ENCODE peak calls at places on chromosomes 3 and 15, in six cellular contexts. C is fibroblast of lung, I is HL-60, L is SK-N-SH, Q is breast epithelium, E is WERI-Rb-1. J is an unnamed sample.

GRCh38 chr3:53045107-53045783 is 628 bp downstream of the SFMBT1 start:
- DNase-seq in C (peak), I (peak), L (peak), Q (no peak), E (peak), J (peak)

GRCh38 chr3:55165278-55165677 is 237.4 kb upstream of the LRTM1 start:
- DNase-seq in C (peak), I (no peak), L (no peak), Q (no peak), E (no peak), J (no peak)

GRCh38 chr15:77865701-77866100 is 211.8 kb downstream of the TBC1D2B start:
- DNase-seq in C (no peak), I (no peak), L (no peak), Q (no peak), E (no peak), J (no peak)

GRCh38 chr15:80609512-80609946 is 85.6 kb upstream of the ABHD17C start:
- DNase-seq in C (peak), I (no peak), L (no peak), Q (no peak), E (no peak), J (no peak)

GRCh38 chr3:11910971-11911531 is 64.4 kb upstream of the TAMM41 start:
- DNase-seq in C (peak), I (no peak), L (peak), Q (no peak), E (no peak), J (no peak)

GRCh38 chr15:100897873-100898490 is 18.4 kb downstream of the ALDH1A3 start:
- DNase-seq in C (no peak), I (no peak), L (no peak), Q (no peak), E (no peak), J (no peak)

GRCh38 chr3:8443829-8444791 is 57.5 kb upstream of the LMCD1 start:
- DNase-seq in C (peak), I (no peak), L (peak), Q (peak), E (peak), J (peak)

GRCh38 chr3:122563717-122564025 is 429 bp downstream of the PARP9 start:
- DNase-seq in C (peak), I (no peak), L (peak), Q (no peak), E (no peak), J (no peak)

GRCh38 chr3:11818033-11818432 is 28.7 kb downstream of the TAMM41 start:
- DNase-seq in C (no peak), I (no peak), L (peak), Q (no peak), E (no peak), J (no peak)

GRCh38 chr3:137766069-137766960 is 2.2 kb downstream of the SOX14 start:
- DNase-seq in C (no peak), I (no peak), L (peak), Q (no peak), E (no peak), J (peak)

GRCh38 chr3:190326930-190327329 is 4.7 kb upstream of the CLDN1 start:
- DNase-seq in C (peak), I (no peak), L (no peak), Q (no peak), E (no peak), J (no peak)

GRCh38 chr3:30503431-30503830 is 103.0 kb upstream of the TGFBR2 start:
- DNase-seq in C (no peak), I (no peak), L (no peak), Q (no peak), E (no peak), J (no peak)

GRCh38 chr3:186144257-186144656 is 35.4 kb upstream of the ETV5 start:
- DNase-seq in C (no peak), I (no peak), L (no peak), Q (no peak), E (no peak), J (no peak)
- H3K27ac ChIP-seq in C (no peak), I (no peak), L (no peak), Q (no peak), E (no peak), J (no peak)

DNA sequence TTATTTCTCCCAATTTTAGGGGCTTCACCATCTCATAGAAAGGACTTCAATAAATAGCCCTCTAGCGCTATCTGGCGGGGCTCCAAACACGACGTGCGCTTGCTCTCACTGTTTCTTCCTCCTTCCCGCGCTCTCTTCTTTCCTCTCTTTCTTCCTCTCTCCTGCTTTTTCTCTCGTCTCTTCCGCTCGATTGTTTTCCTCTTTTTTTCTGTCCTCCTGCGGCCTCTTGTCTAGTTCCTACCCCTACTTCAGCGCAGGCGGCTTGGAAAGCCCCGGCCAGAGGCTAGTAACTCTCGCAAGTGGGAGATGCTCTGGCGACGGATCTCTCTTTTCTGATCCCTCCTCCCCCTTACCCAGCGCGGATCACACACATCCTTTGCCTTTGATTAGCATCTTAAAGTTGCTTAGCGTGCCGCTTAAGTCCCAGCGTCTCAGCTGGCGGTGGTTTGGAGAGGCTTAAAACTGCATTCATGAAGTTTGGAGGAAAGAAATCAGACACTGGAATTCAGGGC is 6.2 kb upstream of the MEIS2 start:
- DNase-seq in C (peak), I (no peak), L (no peak), Q (no peak), E (peak), J (peak)
- TF ChIP-seq CTCF in C (peak), I (no peak), L (peak), Q (no peak), E (peak), J (peak)

DNA sequence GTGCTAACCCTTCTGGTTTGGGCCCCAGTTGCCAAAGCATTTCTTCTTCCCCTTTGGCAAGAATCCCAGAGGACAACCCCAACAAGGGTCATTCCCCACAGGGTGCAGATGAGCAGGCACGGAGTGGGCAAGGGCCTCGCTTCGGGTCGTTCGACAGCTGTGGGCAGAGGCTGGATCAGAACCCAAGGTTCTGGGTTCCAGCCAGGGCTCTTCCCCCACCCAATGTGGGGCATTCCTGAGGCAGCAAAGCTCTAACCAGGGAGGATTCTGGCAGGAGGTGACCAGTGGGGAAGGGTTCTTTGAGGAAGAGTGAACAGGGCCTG is 48.3 kb downstream of the CYP11A1 start:
- DNase-seq in C (no peak), I (no peak), L (no peak), Q (no peak), E (no peak), J (no peak)
- H3K27ac ChIP-seq in C (no peak), I (no peak), L (peak), Q (peak), E (peak), J (no peak)

DNA sequence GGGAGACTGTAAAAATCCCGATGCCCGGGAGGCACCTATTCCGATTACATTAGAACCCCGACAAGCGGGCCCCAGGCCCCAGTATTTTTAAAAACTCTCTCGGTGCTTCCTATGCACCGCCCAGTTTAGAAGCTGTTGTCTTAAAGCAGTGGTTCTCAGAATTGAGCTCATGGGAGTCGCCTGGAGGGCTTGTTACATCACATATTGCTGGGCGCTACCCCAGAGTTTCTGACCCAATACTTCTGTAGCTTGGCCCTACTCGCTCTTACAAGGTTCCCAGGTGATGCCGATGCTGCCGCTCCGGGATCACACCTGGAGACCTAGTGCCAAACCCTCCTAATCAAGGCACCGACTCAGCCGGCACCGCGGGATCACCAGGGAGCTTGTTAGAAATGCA is 35.2 kb downstream of the CPN2 start:
- DNase-seq in C (no peak), I (no peak), L (no peak), Q (no peak), E (no peak), J (no peak)
- TF ChIP-seq CTCF in C (no peak), I (no peak), L (no peak), Q (no peak), E (no peak), J (no peak)

GRCh38 chr15:38609097-38609738 is 44.6 kb upstream of the RASGRP1 start:
- DNase-seq in C (no peak), I (no peak), L (no peak), Q (no peak), E (no peak), J (no peak)
- H3K27ac ChIP-seq in C (no peak), I (no peak), L (no peak), Q (no peak), E (no peak), J (no peak)

GRCh38 chr15:89090791-89091666 is 2.8 kb downstream of the ABHD2 start:
- DNase-seq in C (peak), I (peak), L (peak), Q (peak), E (no peak), J (no peak)
- TF ChIP-seq CTCF in C (peak), I (no peak), L (no peak), Q (no peak), E (no peak), J (no peak)

GRCh38 chr15:93488157-93488803 is 399.3 kb upstream of the RGMA start:
- DNase-seq in C (no peak), I (no peak), L (peak), Q (no peak), E (no peak), J (no peak)

GRCh38 chr15:93486407-93487117 is 397.6 kb upstream of the RGMA start:
- DNase-seq in C (no peak), I (no peak), L (no peak), Q (no peak), E (no peak), J (no peak)

GRCh38 chr15:93485922-93486327 is 396.9 kb upstream of the RGMA start:
- DNase-seq in C (no peak), I (no peak), L (no peak), Q (peak), E (no peak), J (no peak)

GRCh38 chr15:93483923-93484322 is 394.9 kb upstream of the RGMA start:
- DNase-seq in C (no peak), I (no peak), L (no peak), Q (no peak), E (no peak), J (no peak)

DNA sequence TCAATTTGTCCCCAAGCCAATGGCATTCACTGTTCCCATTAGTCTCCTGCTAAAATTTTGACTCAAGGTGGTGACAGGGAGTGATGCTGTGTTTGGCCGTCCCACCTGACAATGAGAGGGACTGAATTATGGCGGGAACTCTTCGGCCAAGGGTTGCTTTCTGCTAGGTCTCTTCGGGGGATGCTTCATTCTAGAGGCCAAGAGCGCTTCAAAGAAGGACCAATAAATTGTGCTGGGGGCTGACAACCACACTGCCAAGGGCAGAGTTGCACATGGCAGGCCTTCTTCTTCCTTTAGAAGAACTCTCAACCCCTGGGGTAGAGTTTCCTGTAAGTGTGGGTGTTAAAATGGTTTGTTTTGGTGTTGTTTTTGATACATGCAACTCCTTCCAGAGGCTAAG is 396.4 kb upstream of the RGMA start:
- DNase-seq in C (no peak), I (no peak), L (no peak), Q (no peak), E (no peak), J (no peak)
- H3K27ac ChIP-seq in C (no peak), I (no peak), L (no peak), Q (peak), E (no peak), J (no peak)

DNA sequence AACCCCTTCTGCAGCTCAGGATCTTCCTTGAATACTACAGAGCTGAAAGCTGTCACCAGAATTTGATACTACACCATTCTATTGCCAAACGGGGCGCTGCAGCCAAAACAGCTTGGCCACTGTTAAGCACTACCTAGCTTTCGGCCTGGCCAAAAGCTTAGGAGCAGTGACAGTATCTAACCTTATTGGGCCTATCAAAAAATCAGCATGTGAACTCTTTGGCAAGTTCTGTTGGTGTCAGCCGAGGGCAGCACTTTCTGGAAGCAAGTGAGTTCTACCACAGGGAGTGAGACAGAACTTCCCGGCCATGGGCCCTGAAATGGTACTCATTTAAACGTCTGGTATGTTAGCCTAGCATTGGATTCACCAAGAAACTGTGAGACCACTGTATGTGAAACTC is 16.1 kb upstream of the GYG1 start:
- DNase-seq in C (peak), I (no peak), L (no peak), Q (no peak), E (no peak), J (no peak)
- TF ChIP-seq CTCF in C (peak), I (no peak), L (no peak), Q (no peak), E (no peak), J (no peak)

DNA sequence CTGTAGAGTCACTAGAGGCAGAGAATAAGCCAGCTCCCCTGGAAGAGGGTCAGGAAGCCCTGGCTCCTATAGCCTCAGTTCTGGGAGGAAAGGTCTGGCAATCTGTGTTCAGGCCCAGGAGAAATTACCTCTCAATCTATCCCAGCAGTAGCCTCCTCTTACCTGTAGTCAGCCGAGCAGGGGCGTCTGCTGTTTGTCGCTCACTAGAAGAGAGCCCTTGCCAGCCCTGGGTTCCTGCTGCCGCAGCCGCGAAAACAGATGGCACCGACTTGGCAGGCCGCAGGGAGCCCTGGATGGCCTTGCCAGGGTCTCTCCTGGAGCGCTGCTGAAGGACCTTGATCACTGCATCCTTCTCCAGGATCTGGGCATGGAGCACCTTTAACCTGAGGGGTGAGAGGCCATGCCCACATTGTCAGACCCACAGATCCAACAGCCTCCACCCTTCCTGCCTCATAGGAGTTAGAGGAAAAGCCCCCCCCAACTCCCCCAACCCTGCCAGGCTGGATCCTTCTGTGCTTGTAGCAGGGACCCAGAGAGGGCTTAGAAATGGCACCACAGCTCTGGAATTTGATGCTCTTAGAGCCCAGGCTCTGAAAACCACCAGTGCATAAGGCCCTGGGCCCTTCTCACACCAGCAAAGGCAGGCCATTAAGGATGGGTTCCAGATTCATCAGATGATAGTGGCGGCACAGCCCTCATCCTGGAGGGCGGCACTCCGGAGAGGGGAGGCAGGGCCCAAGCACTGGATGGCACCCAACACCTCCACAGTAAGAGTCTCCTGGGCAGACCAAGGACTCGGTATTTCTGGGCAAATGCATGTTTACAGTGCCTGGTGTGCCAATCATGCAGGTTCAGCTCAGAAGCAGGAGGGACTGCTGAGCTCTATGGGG is 14.9 kb downstream of the AMOTL2 start:
- DNase-seq in C (no peak), I (no peak), L (no peak), Q (no peak), E (no peak), J (no peak)
- H3K27ac ChIP-seq in C (peak), I (no peak), L (peak), Q (peak), E (peak), J (no peak)

J was measured in GM23338.